ENCODE peak calls at places on chromosomes 11 and 22, in nine cellular contexts. E is tibial artery; U is mucosa of descending colon; Q is upper lobe of right lung; D is CD8-positive, alpha-beta memory T cell; X is psoas muscle; K is neural progenitor cell; R is transverse colon; F is spleen. J is an unnamed sample. For H3K9me3, the result is how much of the 10 kb centered on the place peaks cover.

GRCh38 chr11:34468209-34468841 is 29.6 kb downstream of the CAT start:
- DNase-seq in X (no peak), F (no peak), D (no peak), E (no peak), U (no peak), R (peak), Q (no peak), K (peak), J (peak)

GRCh38 chr11:34426766-34427170 is 12.0 kb upstream of the CAT start:
- DNase-seq in F (no peak), Q (no peak), E (no peak), U (no peak), D (no peak), K (no peak), X (no peak), R (no peak), J (no peak)

GRCh38 chr11:118807800-118808778 is 17.1 kb upstream of the DDX6 start:
- DNase-seq in Q (no peak), R (no peak), U (no peak), E (no peak), K (no peak), F (no peak), X (no peak), D (no peak), J (no peak)

GRCh38 chr11:123020968-123021367 is 39.3 kb upstream of the BSX start:
- DNase-seq in X (no peak), Q (peak), F (no peak), K (peak), D (peak), R (peak), U (no peak), E (no peak), J (peak)

GRCh38 chr11:69366591-69366990 is 72.6 kb downstream of the MYEOV start:
- DNase-seq in Q (no peak), X (no peak), K (no peak), D (no peak), F (no peak), U (no peak), R (no peak), E (no peak), J (no peak)

GRCh38 chr22:47739216-47739615 is 976.8 kb downstream of the TBC1D22A start:
- DNase-seq in Q (no peak), R (no peak), X (no peak), E (no peak), U (no peak), K (no peak), D (no peak), F (no peak), J (no peak)

GRCh38 chr22:47388778-47389177 is 626.3 kb downstream of the TBC1D22A start:
- DNase-seq in F (peak), R (no peak), D (no peak), E (no peak), X (no peak), Q (peak), U (no peak), K (no peak), J (no peak)

GRCh38 chr11:125110996-125111340 is 458 bp downstream of the TMEM218 start:
- DNase-seq in E (no peak), F (no peak), D (no peak), R (peak), K (no peak), X (no peak), U (no peak), Q (no peak), J (peak)

GRCh38 chr11:118168751-118169150 is 7.7 kb downstream of the SCN2B start:
- DNase-seq in K (no peak), F (no peak), R (no peak), E (no peak), X (no peak), U (no peak), Q (no peak), D (no peak), J (no peak)

GRCh38 chr11:23314162-23314561 is 453.9 kb upstream of the CCDC179 start:
- DNase-seq in E (no peak), K (no peak), X (no peak), Q (no peak), U (no peak), F (no peak), D (no peak), R (no peak), J (no peak)

GRCh38 chr11:123979311-123979710 is 1.7 kb upstream of the OR10S1 start:
- DNase-seq in D (no peak), Q (no peak), R (no peak), E (no peak), F (no peak), K (no peak), U (no peak), X (no peak), J (no peak)

GRCh38 chr22:48566741-48567140 is 1260.9 kb downstream of the BRD1 start:
- DNase-seq in Q (no peak), U (no peak), K (no peak), E (no peak), D (no peak), F (no peak), X (no peak), R (no peak), J (no peak)

GRCh38 chr22:19776433-19777031 is 16.0 kb downstream of the TBX1 start:
- DNase-seq in E (no peak), F (peak), D (no peak), X (no peak), R (no peak), U (no peak), Q (no peak), K (no peak), J (peak)

GRCh38 chr11:2548596-2548995 is 103.8 kb downstream of the KCNQ1 start:
- DNase-seq in E (peak), R (peak), Q (peak), F (peak), U (peak), X (no peak), D (no peak), K (no peak), J (no peak)

GRCh38 chr11:119739021-119739703 is 10.2 kb upstream of the NECTIN1 start:
- DNase-seq in E (no peak), D (no peak), R (peak), U (peak), F (no peak), Q (no peak), K (no peak), X (no peak), J (no peak)

GRCh38 chr11:57792060-57792541 is 30.5 kb downstream of the CTNND1 start:
- DNase-seq in D (peak), U (peak), F (peak), E (peak), R (peak), X (peak), Q (peak), K (no peak), J (no peak)

GRCh38 chr22:47056776-47057470 is 294.5 kb downstream of the TBC1D22A start:
- DNase-seq in Q (peak), F (peak), K (no peak), U (no peak), D (no peak), R (no peak), X (no peak), E (no peak), J (no peak)

GRCh38 chr11:82671451-82671850 is 62.2 kb downstream of the FAM181B start:
- DNase-seq in U (no peak), R (no peak), K (no peak), X (no peak), D (no peak), F (no peak), E (no peak), Q (no peak), J (no peak)

GRCh38 chr11:44067266-44067665 is 1.2 kb downstream of the ACCS start:
- DNase-seq in F (no peak), E (no peak), Q (no peak), K (no peak), X (no peak), U (no peak), R (no peak), D (no peak), J (no peak)

GRCh38 chr11:44071157-44071556 is 5.1 kb downstream of the ACCS start:
- DNase-seq in D (no peak), Q (no peak), U (no peak), E (no peak), F (no peak), K (no peak), X (no peak), R (no peak), J (peak)

GRCh38 chr11:44078794-44079193 is 12.7 kb downstream of the ACCS start:
- DNase-seq in Q (no peak), E (no peak), K (no peak), U (no peak), R (no peak), F (no peak), D (no peak), X (no peak), J (peak)

GRCh38 chr11:44068180-44068579 is 2.1 kb downstream of the ACCS start:
- DNase-seq in Q (no peak), K (no peak), R (no peak), X (no peak), E (no peak), U (no peak), F (no peak), D (no peak), J (peak)

GRCh38 chr11:44072757-44073658 is 6.9 kb downstream of the ACCS start:
- DNase-seq in R (no peak), K (no peak), X (no peak), U (no peak), Q (no peak), E (no peak), F (no peak), D (no peak), J (peak)
- H3K9me3 ChIP-seq in R (under half), K (under half), X (under half), U (under half), Q (under half), E (under half), F (under half), D (under half), J (under half)

GRCh38 chr11:64206457-64207246 is at the start of gene FERMT3:
- DNase-seq in E (no peak), Q (peak), U (peak), K (no peak), X (peak), F (peak), D (peak), R (peak), J (no peak)
- H3K4me3 ChIP-seq in E (peak), Q (peak), U (peak), K (no peak), X (peak), F (peak), D (peak), R (peak), J (no peak)

GRCh38 chr22:17764036-17764435 is 10.2 kb downstream of the BID start:
- DNase-seq in F (no peak), E (no peak), R (no peak), X (no peak), U (no peak), Q (no peak), K (no peak), D (no peak), J (no peak)
- H3K9me3 ChIP-seq in F (under half), E (under half), R (under half), X (under half), U (under half), Q (under half), K (under half), D (under half), J (under half)

DNA sequence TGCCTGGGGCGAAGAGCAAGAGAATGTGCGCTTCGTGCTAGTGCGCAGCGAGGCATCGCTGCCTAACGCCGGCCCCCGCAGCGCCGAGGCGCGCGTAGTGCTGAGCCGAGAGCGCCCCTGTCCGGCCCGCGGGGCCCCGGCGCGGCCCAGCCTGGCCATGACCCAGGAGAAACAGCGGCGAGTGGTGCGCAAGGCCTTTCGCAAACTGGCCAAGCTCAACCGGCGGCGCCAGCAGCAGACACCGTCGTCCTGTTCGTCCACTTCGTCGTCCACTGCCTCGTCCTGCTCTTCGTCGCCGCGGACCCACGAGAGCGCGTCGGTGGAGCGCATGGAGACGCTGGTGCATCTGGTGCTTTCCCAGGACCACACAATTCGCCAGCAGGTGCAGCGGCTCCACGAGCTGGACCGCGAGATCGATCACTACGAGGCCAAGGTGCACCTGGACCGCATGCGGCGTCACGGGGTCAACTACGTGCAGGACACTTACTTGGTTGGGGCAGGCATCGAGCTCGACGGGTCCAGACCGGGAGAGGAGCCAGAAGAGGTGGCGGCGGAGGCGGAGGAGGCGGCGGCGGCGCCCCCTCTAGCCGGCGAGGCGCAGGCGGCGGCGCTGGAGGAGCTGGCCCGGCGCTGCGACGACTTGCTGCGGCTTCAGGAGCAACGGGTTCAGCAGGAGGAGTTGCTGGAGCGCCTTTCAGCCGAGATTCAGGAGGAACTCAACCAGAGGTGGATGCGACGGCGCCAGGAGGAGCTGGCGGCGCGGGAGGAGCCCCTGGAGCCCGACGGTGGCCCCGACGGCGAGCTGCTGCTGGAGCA is 1.0 kb downstream of the RASSF10 start:
- DNase-seq in U (peak), Q (peak), R (no peak), K (peak), X (peak), D (no peak), F (no peak), E (no peak), J (peak)
- H3K4me3 ChIP-seq in U (no peak), Q (peak), R (peak), K (peak), X (peak), D (no peak), F (peak), E (peak), J (peak)

GRCh38 chr22:38294193-38294592 is 21.4 kb upstream of the TMEM184B start:
- DNase-seq in R (no peak), K (no peak), X (no peak), D (no peak), Q (no peak), F (no peak), E (no peak), U (no peak), J (no peak)

GRCh38 chr22:38298312-38299000 is 18.8 kb downstream of the CSNK1E start:
- DNase-seq in R (no peak), Q (no peak), E (no peak), K (peak), F (peak), U (peak), D (peak), X (no peak), J (peak)

GRCh38 chr22:38296372-38296771 is 20.9 kb downstream of the CSNK1E start:
- DNase-seq in E (no peak), F (no peak), R (no peak), U (no peak), Q (no peak), K (no peak), D (no peak), X (no peak), J (no peak)

GRCh38 chr22:38295339-38295738 is 21.9 kb downstream of the CSNK1E start:
- DNase-seq in R (no peak), F (no peak), Q (no peak), K (no peak), X (no peak), U (no peak), D (no peak), E (no peak), J (no peak)

GRCh38 chr22:38295863-38296262 is 21.4 kb downstream of the CSNK1E start:
- DNase-seq in D (no peak), U (no peak), X (no peak), F (no peak), K (no peak), R (no peak), Q (no peak), E (no peak), J (no peak)
- H3K9me3 ChIP-seq in D (under half), U (under half), X (under half), F (under half), K (under half), R (under half), Q (under half), E (under half), J (under half)

GRCh38 chr11:110434952-110435779 is 5.4 kb downstream of the FDX1 start:
- DNase-seq in K (no peak), X (no peak), R (peak), U (no peak), Q (no peak), D (no peak), E (no peak), F (no peak), J (peak)

GRCh38 chr11:110433393-110434333 is 3.9 kb downstream of the FDX1 start:
- DNase-seq in D (peak), F (no peak), R (no peak), E (no peak), X (no peak), K (no peak), U (no peak), Q (no peak), J (no peak)

GRCh38 chr11:110431212-110432073 is 1.7 kb downstream of the FDX1 start:
- DNase-seq in R (no peak), U (no peak), F (no peak), X (no peak), D (no peak), K (peak), E (no peak), Q (no peak), J (no peak)

GRCh38 chr11:110430267-110431211 is 791 bp downstream of the FDX1 start:
- DNase-seq in X (no peak), F (no peak), R (peak), U (peak), D (no peak), E (peak), Q (peak), K (peak), J (no peak)

GRCh38 chr11:110432713-110433392 is 3.1 kb downstream of the FDX1 start:
- DNase-seq in K (peak), U (no peak), Q (no peak), F (no peak), E (no peak), X (no peak), R (no peak), D (no peak), J (no peak)
- H3K4me3 ChIP-seq in K (no peak), U (no peak), Q (peak), F (no peak), E (no peak), X (no peak), R (no peak), D (no peak), J (peak)

GRCh38 chr11:86671386-86672006 is 920 bp downstream of the ME3 start:
- DNase-seq in D (no peak), E (peak), R (peak), Q (peak), K (peak), U (peak), F (peak), X (peak), J (peak)
- H3K9me3 ChIP-seq in D (under half), E (under half), R (under half), Q (under half), K (under half), U (under half), F (under half), X (under half), J (under half)

DNA sequence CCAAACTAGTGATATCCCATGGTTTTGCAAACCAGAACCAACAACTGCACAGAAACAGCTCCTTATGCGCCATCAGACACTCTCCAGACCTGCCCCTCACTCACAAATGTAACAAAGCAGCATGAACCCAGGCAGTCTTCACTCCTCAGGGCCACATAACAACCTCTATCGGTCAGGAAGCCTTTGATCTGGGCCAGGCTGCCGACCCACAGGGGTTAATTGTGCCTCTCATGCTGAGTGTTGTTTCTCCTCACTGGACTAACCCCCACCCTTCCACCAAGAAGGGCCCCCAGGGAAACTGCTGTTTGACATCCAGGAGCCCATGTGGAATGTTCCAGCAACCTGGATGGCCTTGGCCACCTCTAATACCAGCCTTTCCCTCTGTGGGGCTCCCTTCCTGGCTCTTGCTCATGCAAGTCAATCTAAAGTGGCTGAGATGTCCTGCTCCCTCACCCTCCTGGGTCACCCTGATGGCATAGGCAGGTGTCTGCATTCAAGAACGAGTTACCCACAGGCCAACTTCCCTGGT is 7.9 kb upstream of the RGL4 start:
- DNase-seq in K (no peak), F (peak), U (no peak), R (no peak), D (no peak), E (peak), X (no peak), Q (no peak), J (no peak)
- H3K4me3 ChIP-seq in K (no peak), F (no peak), U (no peak), R (no peak), D (no peak), E (no peak), X (no peak), Q (no peak), J (no peak)

DNA sequence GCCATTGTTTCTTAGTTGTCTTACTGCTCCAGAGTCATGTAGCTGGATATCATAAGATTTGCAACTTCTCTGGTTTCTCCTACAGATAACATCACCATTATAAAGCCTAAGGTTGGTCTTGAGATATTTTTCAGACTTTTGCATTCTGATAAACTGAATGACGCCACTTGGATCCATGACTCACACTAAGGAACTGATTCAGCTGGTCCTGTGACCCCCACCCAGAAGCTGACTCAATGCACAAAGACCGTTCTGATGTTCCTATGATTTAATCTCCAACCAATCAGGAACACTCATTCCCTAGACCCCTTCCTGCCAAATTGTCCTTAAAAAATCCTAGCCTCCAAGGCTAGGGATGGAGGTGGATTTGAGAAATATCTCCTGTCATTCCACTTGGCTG is 200.9 kb downstream of the LUZP2 start:
- DNase-seq in F (no peak), Q (no peak), E (no peak), U (no peak), R (no peak), X (no peak), D (no peak), K (no peak), J (no peak)
- H3K9me3 ChIP-seq in F (under half), Q (under half), E (under half), U (under half), R (under half), X (under half), D (under half), K (under half), J (under half)

DNA sequence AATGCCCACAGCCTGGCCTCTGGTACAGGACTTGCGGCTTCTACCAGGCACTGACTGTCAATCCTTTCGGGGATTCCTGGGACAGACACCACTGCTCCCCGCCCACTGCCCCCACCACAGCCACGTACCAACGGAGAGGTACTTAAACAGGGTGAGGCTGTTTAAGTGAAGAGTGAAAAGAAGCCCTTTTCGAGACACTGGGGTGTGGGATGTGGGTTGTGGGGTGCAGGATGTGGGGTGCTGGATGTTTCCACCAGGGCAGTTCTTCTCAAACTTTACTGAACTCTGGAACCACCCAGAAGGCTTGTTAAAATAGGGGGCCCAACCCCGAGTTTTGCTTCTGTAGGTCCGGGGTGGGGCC is 34.2 kb upstream of the PRR5 start:
- DNase-seq in U (peak), X (no peak), F (no peak), E (no peak), D (peak), R (peak), K (no peak), Q (no peak), J (peak)
- H3K4me3 ChIP-seq in U (no peak), X (peak), F (peak), E (peak), D (peak), R (peak), K (peak), Q (peak), J (peak)